ENCODE peak calls at places on chromosomes 5 and 9, in six cellular contexts. S is AG09309, M is mesenchymal stem cell, D is BE2C, X is A673, W is heart left ventricle. C is an unnamed sample.

GRCh38 chr9:129416831-129417604 is 203.9 kb downstream of the C9orf50 start:
- DNase-seq in S (no peak), M (no peak), W (no peak), D (peak), X (no peak), C (no peak)

GRCh38 chr5:75620184-75620959 is 9.1 kb downstream of the ANKDD1B start:
- DNase-seq in W (no peak), D (no peak), S (no peak), M (no peak), X (no peak), C (no peak)

GRCh38 chr9:126838895-126839294 is 21.5 kb upstream of the ZBTB34 start:
- DNase-seq in X (no peak), S (no peak), W (no peak), D (no peak), M (no peak), C (no peak)

GRCh38 chr9:73199886-73200285 is 48.2 kb downstream of the ANXA1 start:
- DNase-seq in M (no peak), S (no peak), D (peak), W (no peak), X (peak), C (no peak)

GRCh38 chr9:129405089-129405830 is 215.6 kb downstream of the C9orf50 start:
- DNase-seq in S (peak), W (no peak), D (no peak), X (no peak), M (no peak), C (peak)

GRCh38 chr5:93281980-93282772 is 298.8 kb downstream of the NR2F1-AS1 start:
- DNase-seq in W (no peak), M (no peak), D (peak), S (no peak), X (no peak), C (no peak)

GRCh38 chr5:6905883-6906282 is 192.7 kb downstream of the TENT4A start:
- DNase-seq in M (no peak), W (peak), D (no peak), X (no peak), S (no peak), C (no peak)

GRCh38 chr9:132404228-132404881 is 2.3 kb downstream of the TTF1 start:
- DNase-seq in W (no peak), D (no peak), M (peak), S (no peak), X (no peak), C (peak)

GRCh38 chr9:128420060-128420650 is 502 bp upstream of the CERCAM start:
- DNase-seq in D (peak), X (peak), S (no peak), W (peak), M (peak), C (peak)

GRCh38 chr9:32543047-32543446 is 9.1 kb upstream of the SMIM27 start:
- DNase-seq in S (no peak), W (no peak), X (no peak), D (no peak), M (no peak), C (no peak)

GRCh38 chr5:134510970-134511795 is 14.3 kb upstream of the JADE2 start:
- DNase-seq in W (no peak), M (peak), X (no peak), S (no peak), D (no peak), C (peak)

GRCh38 chr9:32991895-32992595 is 9.4 kb downstream of the APTX start:
- DNase-seq in M (no peak), X (no peak), S (no peak), W (peak), D (peak), C (peak)

GRCh38 chr5:89437450-89438435 is 554.8 kb upstream of the MEF2C start:
- DNase-seq in S (no peak), W (no peak), D (no peak), M (no peak), X (peak), C (no peak)

GRCh38 chr9:84990416-84990815 is 320.9 kb downstream of the NTRK2 start:
- DNase-seq in X (no peak), W (no peak), D (no peak), S (no peak), M (peak), C (no peak)

DNA sequence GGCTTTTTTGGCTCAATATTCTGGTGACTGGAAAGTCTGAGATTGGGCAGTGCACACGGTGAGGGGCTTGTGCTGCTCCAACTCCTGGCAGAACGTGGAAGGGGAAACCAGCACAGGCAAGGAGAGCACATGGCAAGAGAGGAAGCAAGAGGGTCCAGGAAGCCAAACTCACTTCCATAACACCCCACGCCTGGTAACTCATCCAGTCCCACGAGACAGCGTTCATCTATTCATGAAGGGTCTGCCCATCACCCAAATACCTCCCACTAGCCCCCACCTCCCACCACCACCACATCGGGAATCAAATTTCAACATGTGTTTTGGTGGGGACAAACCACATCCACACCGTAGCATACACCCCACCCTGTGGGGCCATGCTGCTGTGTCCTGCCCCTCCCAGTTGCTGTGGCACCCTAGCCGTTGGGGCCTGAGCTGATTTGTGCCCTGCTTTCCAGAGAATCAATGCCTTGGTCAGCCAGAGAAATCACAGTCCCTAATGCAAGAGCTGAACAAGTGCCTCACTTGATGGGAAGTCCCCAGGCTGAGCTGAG is 27.3 kb downstream of the PROP1 start:
- DNase-seq in X (no peak), M (no peak), W (no peak), D (no peak), S (no peak), C (no peak)
- H3K4me3 ChIP-seq in X (no peak), M (no peak), W (no peak), D (no peak), S (no peak), C (no peak)

GRCh38 chr5:24832021-24832420 is 187.2 kb upstream of the CDH10 start:
- DNase-seq in S (no peak), M (no peak), D (no peak), X (no peak), W (no peak), C (no peak)
- H3K4me3 ChIP-seq in S (no peak), M (no peak), D (no peak), X (no peak), W (no peak), C (no peak)

GRCh38 chr5:56587381-56588124 is 227.8 kb upstream of the MAP3K1 start:
- DNase-seq in W (no peak), X (no peak), M (no peak), S (no peak), D (no peak), C (no peak)

GRCh38 chr5:56589486-56589870 is 225.9 kb upstream of the MAP3K1 start:
- DNase-seq in M (no peak), D (no peak), W (no peak), X (no peak), S (no peak), C (no peak)

GRCh38 chr5:56588125-56588516 is 227.2 kb upstream of the MAP3K1 start:
- DNase-seq in M (no peak), S (no peak), X (no peak), W (no peak), D (no peak), C (no peak)

GRCh38 chr5:56591081-56591480 is 224.3 kb upstream of the MAP3K1 start:
- DNase-seq in D (no peak), X (no peak), M (no peak), S (no peak), W (no peak), C (no peak)

DNA sequence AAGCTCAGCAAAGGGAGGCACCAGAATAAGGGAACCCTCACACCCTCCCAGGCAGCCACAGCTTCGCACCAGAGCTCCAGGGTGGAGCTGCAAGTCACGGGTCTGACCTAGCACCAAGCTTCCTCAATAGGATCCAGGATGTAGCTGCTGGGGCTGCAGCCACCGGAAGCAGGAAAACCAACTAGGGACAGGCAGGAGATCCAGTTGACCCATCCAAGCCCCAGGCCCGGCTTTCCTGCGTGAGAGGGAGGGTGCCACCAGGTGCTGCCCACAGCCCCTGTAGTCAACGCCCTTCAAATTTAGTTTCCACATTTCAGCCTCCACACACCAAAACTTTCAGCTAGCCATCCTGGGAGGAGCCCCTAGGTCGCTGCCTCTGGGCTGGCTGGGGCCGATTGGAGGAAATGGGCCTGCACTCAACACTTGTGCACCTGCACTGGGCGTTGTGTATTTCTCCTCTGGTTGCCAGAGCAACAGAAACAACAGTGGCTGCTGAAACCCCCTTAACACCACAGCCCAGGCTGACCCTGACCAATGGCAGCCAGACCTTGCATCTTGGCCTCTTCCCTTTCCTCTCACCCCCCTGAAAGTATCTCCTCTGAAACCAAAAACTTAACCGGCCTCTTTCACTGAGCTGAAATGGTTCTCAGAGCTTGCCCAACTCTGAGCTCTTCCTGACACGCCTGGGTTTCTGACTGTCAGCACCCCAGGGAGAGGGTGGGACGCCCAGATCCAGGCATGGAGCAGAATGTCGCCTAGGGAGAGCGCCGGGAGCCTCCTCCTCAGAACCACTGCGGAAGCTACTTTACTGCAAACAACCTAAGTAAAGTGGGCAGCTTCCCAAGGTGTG is 226.5 kb upstream of the MAP3K1 start:
- DNase-seq in S (no peak), X (no peak), D (no peak), M (no peak), W (peak), C (no peak)
- H3K4me3 ChIP-seq in S (no peak), X (no peak), D (no peak), M (no peak), W (no peak), C (no peak)

GRCh38 chr9:130661461-130662098 is 2.8 kb upstream of the PRDM12 start:
- DNase-seq in S (no peak), D (no peak), X (no peak), W (no peak), M (peak), C (no peak)
- H3K4me3 ChIP-seq in S (no peak), D (no peak), X (no peak), W (peak), M (no peak), C (no peak)

GRCh38 chr5:42989198-42989597 is 50.9 kb downstream of the ANXA2R start:
- DNase-seq in M (no peak), D (no peak), S (no peak), X (no peak), W (no peak), C (no peak)
- H3K4me3 ChIP-seq in M (peak), D (no peak), S (no peak), X (no peak), W (no peak), C (peak)

DNA sequence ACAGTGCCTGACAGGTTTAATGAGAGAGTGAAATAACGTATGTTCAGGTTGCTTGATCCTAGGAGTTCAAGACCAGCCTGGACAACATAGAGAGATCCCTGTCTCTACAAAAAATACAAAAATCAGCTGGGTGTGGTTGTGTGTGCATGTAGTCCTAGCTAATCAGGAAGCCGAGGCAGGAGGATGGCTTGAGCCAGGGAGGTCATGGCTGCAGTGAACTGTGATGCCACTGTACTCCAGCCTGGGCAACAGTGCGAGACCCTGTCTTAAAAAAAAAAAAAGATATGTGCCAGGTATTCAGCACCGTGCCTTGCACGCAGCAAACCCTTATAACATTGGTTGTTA is 38.8 kb upstream of the SPRY4 start:
- DNase-seq in M (no peak), X (no peak), D (no peak), S (no peak), W (no peak), C (no peak)
- H3K4me3 ChIP-seq in M (no peak), X (peak), D (peak), S (no peak), W (no peak), C (no peak)

GRCh38 chr9:123834218-123834906 is 95.6 kb downstream of the DENND1A start:
- DNase-seq in W (no peak), S (no peak), D (no peak), X (peak), M (peak), C (peak)
- H3K4me3 ChIP-seq in W (no peak), S (no peak), D (no peak), X (no peak), M (no peak), C (no peak)